ENCODE peak calls at places on chromosomes 1 and 21, in nine cellular contexts. W is osteoblast, Y is gastrocnemius medialis, E is OCI-LY7, U is stomach, K is mucosa of descending colon, S is fibroblast of lung, F is H7, J is aorta. O is an unnamed sample.
A peak's percentile ranks its signal among the peaks of the same experiment; 100 is the strongest.

GRCh38 chr1:30164693-30165092 is 558.7 kb downstream of the MATN1 start:
- DNase-seq in U (no peak), F (no peak), S (no peak), Y (no peak), J (no peak), E (no peak), K (no peak), W (no peak), O (no peak)

GRCh38 chr1:242147096-242147976 is 148.4 kb upstream of the MAP1LC3C start:
- DNase-seq in J (no peak), W (no peak), Y (no peak), S (peak; percentile 45), K (no peak), U (no peak), E (no peak), F (peak; percentile 9), O (peak; percentile 2)

GRCh38 chr1:14413809-14414208 is 184.7 kb upstream of the KAZN start:
- DNase-seq in W (peak; percentile 74), S (peak; percentile 81), U (no peak), J (no peak), K (no peak), F (no peak), E (no peak), Y (no peak), O (peak; percentile 44)

GRCh38 chr1:236768601-236769000 is 26.5 kb upstream of the MTR start:
- DNase-seq in F (peak; percentile 28), K (no peak), Y (no peak), J (no peak), W (no peak), E (no peak), S (no peak), U (no peak), O (no peak)

GRCh38 chr1:58727363-58727762 is 27.5 kb upstream of the MYSM1 start:
- DNase-seq in J (no peak), K (no peak), Y (no peak), U (no peak), S (peak; percentile 91), E (no peak), F (no peak), W (peak; percentile 90), O (peak; percentile 34)

GRCh38 chr1:241762713-241763339 is 85.2 kb upstream of the EXO1 start:
- DNase-seq in U (no peak), K (no peak), Y (no peak), J (no peak), F (no peak), S (no peak), W (no peak), E (no peak), O (no peak)

GRCh38 chr21:45557611-45558043 is 15.4 kb upstream of the SLC19A1 start:
- DNase-seq in Y (no peak), E (no peak), K (no peak), S (no peak), W (peak; percentile 88), J (peak; percentile 40), F (no peak), U (no peak), O (no peak)

GRCh38 chr21:17512245-17513213 is at the start of gene CXADR:
- DNase-seq in K (peak; percentile 93), F (peak; percentile 97), S (peak; percentile 43), Y (no peak), U (peak; percentile 93), J (no peak), W (peak; percentile 82), E (peak; percentile 93), O (peak; percentile 48)

GRCh38 chr1:22625262-22625925 is 11.0 kb upstream of the C1QA start:
- DNase-seq in K (no peak), W (peak; percentile 74), U (no peak), S (peak; percentile 4), E (no peak), Y (no peak), J (no peak), F (peak; percentile 75), O (peak; percentile 4)

GRCh38 chr1:115670476-115671175 is 28.9 kb downstream of the VANGL1 start:
- DNase-seq in F (no peak), E (no peak), K (no peak), U (no peak), J (no peak), W (no peak), Y (no peak), S (peak; percentile 83), O (peak; percentile 56)

GRCh38 chr1:27332536-27333281 is 9.1 kb upstream of the SYTL1 start:
- DNase-seq in S (no peak), K (no peak), F (peak; percentile 96), U (peak; percentile 63), Y (no peak), W (peak; percentile 95), J (no peak), E (peak; percentile 54), O (peak; percentile 30)

GRCh38 chr1:9302745-9303524 is 10.2 kb downstream of the SPSB1 start:
- DNase-seq in K (no peak), F (no peak), S (peak; percentile 98), U (no peak), E (peak; percentile 42), W (peak; percentile 94), J (no peak), Y (no peak), O (peak; percentile 97)

GRCh38 chr1:211741799-211742198 is 66.4 kb upstream of the NEK2 start:
- DNase-seq in U (no peak), S (peak; percentile 77), Y (no peak), J (no peak), E (no peak), F (no peak), K (no peak), W (no peak), O (no peak)

GRCh38 chr1:81512242-81512641 is 288.5 kb upstream of the ADGRL2 start:
- DNase-seq in K (no peak), E (no peak), W (no peak), Y (no peak), J (no peak), F (no peak), S (no peak), U (no peak), O (no peak)
- H3K4me3 ChIP-seq in K (no peak overlapping the region), E (no peak overlapping the region), W (no peak overlapping the region), Y (no peak overlapping the region), J (no peak overlapping the region), F (no peak overlapping the region), S (no peak overlapping the region), U (no peak overlapping the region), O (no peak overlapping the region)

DNA sequence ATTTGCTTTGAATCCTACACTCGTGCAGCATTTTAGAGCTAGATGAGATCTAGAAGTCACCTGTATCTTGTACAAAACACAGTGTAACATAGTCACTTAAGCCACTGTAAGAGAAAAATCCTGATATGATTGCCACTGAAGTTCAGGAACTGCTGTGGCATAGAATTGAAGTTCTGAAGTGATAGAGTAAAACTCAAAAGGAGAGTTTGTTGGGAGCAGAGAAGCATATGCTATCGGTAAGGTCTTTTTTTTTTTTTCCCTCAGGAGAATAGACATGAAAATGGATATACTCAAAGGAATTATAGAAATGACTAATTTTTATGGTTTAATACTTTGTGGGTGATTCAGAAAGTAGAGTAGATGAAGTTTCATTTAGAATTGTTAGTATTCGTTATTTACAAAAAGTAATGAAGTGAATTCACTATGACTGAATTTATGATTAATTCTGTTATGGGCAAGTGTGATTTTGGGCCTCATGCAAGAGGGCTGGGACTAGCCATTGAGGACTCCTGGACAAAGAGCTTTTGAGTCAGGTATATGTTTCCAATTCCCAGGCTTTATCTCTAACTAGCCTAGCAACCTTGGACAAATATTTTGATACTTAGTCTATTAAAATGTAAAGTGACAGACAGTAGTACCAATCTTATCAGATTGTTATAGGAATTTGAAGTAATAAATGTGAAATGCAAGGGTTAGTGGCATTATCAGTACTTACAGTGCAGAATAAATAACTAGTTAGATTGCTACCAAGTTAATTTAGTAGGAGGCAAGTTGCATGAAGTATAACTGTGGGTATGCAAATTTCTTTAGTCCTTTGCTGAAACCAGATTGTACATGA is 3.1 kb downstream of the KCTD3 start:
- DNase-seq in Y (no peak), F (no peak), S (peak; percentile 44), U (no peak), W (peak; percentile 85), E (no peak), K (no peak), J (no peak), O (no peak)
- H3K4me3 ChIP-seq in Y (no peak overlapping the region), F (no peak overlapping the region), S (peak overlapping the region; percentile 84), U (peak overlapping the region; percentile 92), W (peak overlapping the region; percentile 71), E (no peak overlapping the region), K (no peak overlapping the region), J (no peak overlapping the region), O (peak overlapping the region; percentile 77)

DNA sequence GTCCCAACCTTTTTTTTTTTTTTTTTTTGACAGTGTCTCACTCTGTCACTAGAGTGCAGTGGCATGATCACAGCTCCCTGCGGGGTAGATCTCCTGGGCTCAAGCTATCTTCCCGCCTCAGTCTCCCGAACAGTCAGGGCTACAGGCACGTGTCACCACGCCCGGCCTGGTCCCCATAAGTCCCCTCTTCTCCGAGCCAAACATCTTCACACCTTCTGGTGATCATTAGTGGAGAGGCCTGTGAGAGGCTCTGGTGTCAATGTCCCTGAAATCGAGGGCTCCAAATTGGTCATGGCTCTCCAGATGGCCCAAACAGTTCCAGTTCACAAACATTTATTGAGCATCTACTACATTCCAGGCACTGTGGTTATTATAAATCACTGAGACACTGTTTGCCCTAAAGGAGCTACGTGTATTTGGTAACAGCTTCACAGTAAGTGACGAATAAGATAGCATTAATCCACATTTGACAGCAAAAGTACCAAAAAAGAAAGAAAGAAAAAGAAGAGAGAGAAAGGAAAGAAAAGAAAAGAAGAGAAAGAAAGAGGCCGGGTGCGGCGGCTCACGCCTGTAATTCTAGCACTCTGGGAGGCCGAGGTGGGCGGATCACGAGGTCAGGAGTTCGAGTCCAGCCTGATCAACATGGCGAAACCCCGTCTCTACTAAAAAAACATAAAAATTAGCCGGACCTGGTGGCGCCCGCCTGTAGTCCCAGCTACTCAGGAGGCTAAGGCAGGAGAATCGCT is 867 bp upstream of the TIMM17A start:
- DNase-seq in E (no peak), S (no peak), W (no peak), F (no peak), Y (no peak), U (no peak), K (no peak), J (no peak), O (no peak)
- H3K4me3 ChIP-seq in E (peak overlapping the region; percentile 94), S (peak overlapping the region; percentile 93), W (peak overlapping the region; percentile 95), F (peak overlapping the region; percentile 82), Y (peak overlapping the region; percentile 84), U (peak overlapping the region; percentile 88), K (peak overlapping the region; percentile 45), J (no peak overlapping the region), O (peak overlapping the region; percentile 100)

GRCh38 chr1:110070282-110070967 is at the start of gene ALX3:
- DNase-seq in J (no peak), S (no peak), E (no peak), Y (no peak), F (peak; percentile 87), W (peak; percentile 89), K (no peak), U (no peak), O (no peak)
- H3K4me3 ChIP-seq in J (no peak within 1 kb of the TSS), S (no peak within 1 kb of the TSS), E (no peak within 1 kb of the TSS), Y (no peak within 1 kb of the TSS), F (peak within 1 kb of the TSS; percentile 35), W (no peak within 1 kb of the TSS), K (no peak within 1 kb of the TSS), U (peak within 1 kb of the TSS; percentile 39), O (no peak within 1 kb of the TSS)

DNA sequence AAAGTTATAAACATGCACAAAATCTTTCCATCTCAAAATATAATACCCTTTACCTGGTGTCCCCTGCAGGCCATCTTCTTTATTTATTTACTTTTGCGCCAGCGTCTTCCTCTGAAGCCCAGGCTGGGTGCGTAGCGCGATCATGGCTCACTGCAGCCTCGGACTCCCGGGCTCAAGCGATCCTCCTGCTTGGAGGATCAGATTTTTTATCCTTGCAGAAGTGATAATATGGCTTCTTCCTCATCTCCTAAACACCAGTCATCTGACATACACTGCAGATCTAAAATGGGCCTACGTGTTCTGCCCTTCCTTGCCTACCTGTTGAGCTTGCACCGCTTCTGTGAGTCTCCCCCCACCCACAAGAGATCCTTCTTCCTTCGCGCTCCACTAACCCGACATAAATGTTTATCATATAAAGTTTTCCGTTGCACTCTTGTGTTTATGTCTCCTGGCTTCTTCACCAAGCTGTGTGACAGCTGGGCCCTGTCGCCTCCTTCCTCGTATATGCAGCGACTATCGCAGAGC is 506 bp upstream of the SRP9 start:
- DNase-seq in U (no peak), E (no peak), Y (no peak), F (no peak), K (no peak), W (no peak), J (no peak), S (no peak), O (no peak)
- H3K4me3 ChIP-seq in U (peak overlapping the region; percentile 78), E (peak overlapping the region; percentile 78), Y (peak overlapping the region; percentile 81), F (peak overlapping the region; percentile 34), K (peak overlapping the region; percentile 29), W (peak overlapping the region; percentile 80), J (peak overlapping the region; percentile 47), S (peak overlapping the region; percentile 99), O (peak overlapping the region; percentile 97)

O was measured in fibroblast of villous mesenchyme.